ENCODE peak calls at places on chromosomes 5 and 9, in four cellular contexts. Q is HCT116, U is testis, D is endothelial cell of umbilical vein. P is an unnamed sample.

GRCh38 chr5:91651704-91652103 is 268.6 kb upstream of the ARRDC3 start:
- DNase-seq in Q (no peak), U (no peak), D (no peak), P (no peak)

GRCh38 chr5:169956756-169957155 is 23.5 kb downstream of the INSYN2B start:
- DNase-seq in Q (no peak), U (no peak), D (no peak), P (no peak)

GRCh38 chr9:133658442-133659431 is 22.6 kb downstream of the DBH start:
- DNase-seq in Q (peak), U (peak), D (no peak), P (no peak)

GRCh38 chr9:23659346-23660006 is 166.6 kb downstream of the ELAVL2 start:
- DNase-seq in Q (no peak), U (no peak), D (no peak), P (no peak)

GRCh38 chr5:104606258-104606829 is 1043.8 kb upstream of the NUDT12 start:
- DNase-seq in Q (no peak), U (no peak), D (no peak), P (no peak)

GRCh38 chr5:62214701-62215100 is 91.3 kb upstream of the KIF2A start:
- DNase-seq in Q (peak), U (no peak), D (no peak), P (no peak)

GRCh38 chr5:10528827-10529226 is 35.0 kb upstream of the ANKRD33B start:
- DNase-seq in Q (no peak), U (no peak), D (no peak), P (no peak)

GRCh38 chr5:78300464-78301045 is 6.1 kb upstream of the AP3B1 start:
- DNase-seq in Q (peak), U (no peak), D (no peak), P (peak)

GRCh38 chr5:142314129-142314528 is 10.7 kb downstream of the SPRY4 start:
- DNase-seq in Q (no peak), U (no peak), D (no peak), P (no peak)

GRCh38 chr5:94969174-94969573 is 315.7 kb downstream of the MCTP1 start:
- DNase-seq in Q (peak), U (no peak), D (peak), P (peak)

GRCh38 chr9:28598396-28598795 is 1025.1 kb upstream of the C9orf72 start:
- DNase-seq in Q (no peak), U (peak), D (no peak), P (no peak)

GRCh38 chr9:108083796-108084352 is 594.3 kb upstream of the KLF4 start:
- DNase-seq in Q (no peak), U (peak), D (no peak), P (no peak)

GRCh38 chr9:88007291-88007650 is 32.9 kb upstream of the CDK20 start:
- DNase-seq in Q (no peak), U (no peak), D (no peak), P (no peak)

GRCh38 chr9:98215821-98216220 is 23.4 kb upstream of the CORO2A start:
- DNase-seq in Q (no peak), U (peak), D (peak), P (peak)

GRCh38 chr9:131667576-131667975 is 72.3 kb downstream of the RAPGEF1 start:
- DNase-seq in Q (no peak), U (no peak), D (no peak), P (no peak)

GRCh38 chr5:75012748-75013147 is 39.6 kb downstream of the GCNT4 start:
- DNase-seq in Q (no peak), U (no peak), D (no peak), P (no peak)

GRCh38 chr5:139635606-139636206 is 12.4 kb upstream of the CXXC5 start:
- DNase-seq in Q (no peak), U (peak), D (peak), P (peak)

GRCh38 chr5:69138796-69139195 is 28.2 kb upstream of the CCNB1 start:
- DNase-seq in Q (no peak), U (no peak), D (no peak), P (no peak)

GRCh38 chr5:40361378-40361777 is 318.3 kb upstream of the PTGER4 start:
- DNase-seq in Q (no peak), U (no peak), D (no peak), P (no peak)

GRCh38 chr5:135373747-135374515 is 25.1 kb downstream of the MACROH2A1 start:
- DNase-seq in Q (no peak), U (no peak), D (no peak), P (peak)

GRCh38 chr5:78360674-78361225 is 333 bp downstream of the SCAMP1 start:
- DNase-seq in Q (no peak), U (peak), D (no peak), P (peak)

GRCh38 chr9:137221095-137221374 is 1.0 kb downstream of the RNF208 start:
- DNase-seq in Q (no peak), U (no peak), D (no peak), P (no peak)

GRCh38 chr9:16387382-16387781 is 483.1 kb downstream of the BNC2 start:
- DNase-seq in Q (no peak), U (no peak), D (no peak), P (no peak)

GRCh38 chr9:113355197-113355596 is 5.9 kb downstream of the BSPRY start:
- DNase-seq in Q (no peak), U (no peak), D (no peak), P (peak)

GRCh38 chr5:6812800-6813731 is 99.8 kb downstream of the TENT4A start:
- DNase-seq in Q (no peak), U (peak), D (no peak), P (no peak)

GRCh38 chr5:152572812-152573211 is 167.7 kb upstream of the NMUR2 start:
- DNase-seq in Q (no peak), U (no peak), D (no peak), P (no peak)

GRCh38 chr5:148972958-148973357 is 89.9 kb downstream of the SH3TC2 start:
- DNase-seq in Q (peak), U (peak), D (peak), P (no peak)

GRCh38 chr5:14580037-14581034 is 1.3 kb upstream of the OTULINL start:
- DNase-seq in Q (no peak), U (no peak), D (no peak), P (no peak)

GRCh38 chr5:148992265-148992664 is 70.6 kb downstream of the SH3TC2 start:
- DNase-seq in Q (no peak), U (no peak), D (no peak), P (no peak)

GRCh38 chr5:171770153-171770552 is 15.5 kb upstream of the SMIM23 start:
- DNase-seq in Q (no peak), U (no peak), D (no peak), P (no peak)

GRCh38 chr9:76465442-76466298 is 6.7 kb downstream of the GCNT1 start:
- DNase-seq in Q (no peak), U (no peak), D (no peak), P (no peak)

GRCh38 chr5:8984386-8984785 is 561.5 kb downstream of the SEMA5A start:
- DNase-seq in Q (no peak), U (no peak), D (no peak), P (no peak)

GRCh38 chr5:119398713-119399492 is 43.1 kb downstream of the TNFAIP8 start:
- DNase-seq in Q (no peak), U (peak), D (no peak), P (no peak)

GRCh38 chr5:38922199-38922598 is 76.4 kb downstream of the OSMR start:
- DNase-seq in Q (peak), U (peak), D (peak), P (peak)

GRCh38 chr9:136170291-136170901 is 34.5 kb downstream of the LHX3 start:
- DNase-seq in Q (no peak), U (peak), D (no peak), P (peak)

GRCh38 chr9:121842612-121842978 is 191.2 kb downstream of the DAB2IP start:
- DNase-seq in Q (no peak), U (no peak), D (peak), P (no peak)

GRCh38 chr9:133142657-133143592 is 20.8 kb downstream of the GBGT1 start:
- DNase-seq in Q (no peak), U (no peak), D (no peak), P (no peak)

GRCh38 chr5:90967851-90968250 is 409.3 kb downstream of the ADGRV1 start:
- DNase-seq in Q (no peak), U (no peak), D (peak), P (no peak)

GRCh38 chr9:96523429-96523828 is 73.5 kb downstream of the HABP4 start:
- DNase-seq in Q (no peak), U (peak), D (no peak), P (no peak)

GRCh38 chr9:127794001-127794791 is 8.4 kb downstream of the CDK9 start:
- DNase-seq in Q (no peak), U (no peak), D (no peak), P (no peak)
- TF ChIP-seq POLR2A in Q (no peak), U (no peak), D (no peak), P (no peak)

DNA sequence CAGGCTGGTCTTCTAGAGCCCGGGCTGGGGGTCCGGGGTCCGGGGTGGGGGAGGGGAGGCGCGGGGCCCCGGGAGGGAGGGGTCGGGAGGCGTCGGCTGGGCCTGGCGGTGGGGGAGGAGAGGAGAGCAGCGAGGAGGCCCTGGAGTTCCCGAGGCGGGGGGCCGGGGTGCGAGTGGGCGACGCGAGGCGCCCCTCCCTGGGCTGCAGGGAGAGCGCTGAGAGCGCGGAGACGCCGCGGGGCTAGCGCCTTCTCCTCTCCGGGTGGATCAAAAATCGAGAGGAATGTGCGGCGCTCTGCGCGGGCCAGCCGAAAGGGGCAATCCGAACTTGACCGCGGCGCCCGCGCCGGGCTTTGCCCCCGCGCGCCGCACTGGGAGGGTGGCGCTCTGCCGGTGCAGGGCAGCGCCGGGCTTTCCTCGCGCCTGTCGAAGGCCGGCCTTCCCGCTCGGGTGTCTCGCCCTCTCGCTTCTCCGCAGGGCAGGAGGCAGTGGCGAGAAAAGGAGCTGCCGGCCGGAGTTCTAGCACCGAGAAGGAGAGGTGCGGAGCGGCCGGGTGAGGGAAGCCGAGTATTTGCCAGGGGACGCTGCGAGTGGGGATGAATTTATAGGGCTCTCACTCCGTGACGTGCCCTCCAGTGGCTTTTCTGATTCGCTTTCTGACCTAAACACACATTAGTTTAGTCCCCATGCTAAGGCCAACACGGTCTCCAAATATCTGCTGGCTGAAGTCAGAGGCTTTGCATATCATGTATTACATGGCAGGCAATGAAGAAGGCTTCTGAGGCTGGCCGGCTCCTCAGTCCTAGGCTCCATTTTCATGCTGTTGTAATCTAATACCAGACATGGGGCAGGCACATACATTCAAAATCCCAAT is at the start of gene GDNF:
- DNase-seq in Q (no peak), U (peak), D (peak), P (no peak)
- TF ChIP-seq POLR2A in Q (no peak), U (no peak), D (no peak), P (no peak)

GRCh38 chr9:37529111-37529510 is 43.4 kb downstream of the POLR1E start:
- DNase-seq in Q (no peak), U (no peak), D (no peak), P (no peak)
- TF ChIP-seq POLR2A in Q (no peak), U (no peak), D (no peak), P (no peak)

DNA sequence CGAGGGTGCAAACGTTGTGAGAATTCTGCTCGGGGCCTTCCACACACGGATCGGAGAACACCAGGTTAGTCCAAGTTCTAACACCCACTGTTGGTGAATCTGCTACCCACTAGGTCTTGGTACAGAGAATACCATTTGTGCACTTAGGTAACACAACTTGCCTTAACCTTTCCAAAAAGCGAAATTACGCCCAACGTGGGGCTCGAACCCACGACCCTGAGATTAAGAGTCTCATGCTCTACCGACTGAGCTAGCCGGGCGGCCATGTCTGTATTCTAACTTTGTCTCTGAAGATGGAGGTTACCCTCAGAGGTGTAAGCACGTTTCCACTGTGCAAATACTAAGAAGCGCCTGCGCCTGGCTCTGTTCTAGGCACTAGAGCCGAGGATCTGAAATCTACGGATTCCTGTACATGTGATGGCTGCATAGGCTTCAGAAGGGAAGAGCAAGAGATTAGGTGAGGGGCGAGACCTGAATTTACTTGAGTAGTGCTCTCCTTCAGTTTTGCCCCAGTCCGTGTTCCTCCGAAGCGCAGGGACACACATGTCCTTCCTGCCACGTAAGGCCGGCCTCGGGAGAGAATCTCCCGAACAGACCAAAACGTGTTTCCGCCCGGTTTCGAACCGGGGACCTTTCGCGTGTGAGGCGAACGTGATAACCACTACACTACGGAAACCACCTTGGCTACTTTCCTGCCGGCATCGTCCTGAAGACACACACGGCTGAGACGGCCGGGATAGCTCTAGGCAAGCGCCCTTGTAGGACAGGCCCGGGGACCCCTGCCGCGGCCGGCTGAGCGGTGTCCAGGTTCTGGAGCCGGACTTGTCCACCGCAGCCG is 1.1 kb upstream of the TRIM41 start:
- DNase-seq in Q (peak), U (peak), D (peak), P (no peak)
- TF ChIP-seq POLR2A in Q (no peak), U (no peak), D (no peak), P (no peak)

GRCh38 chr9:114382951-114383865 is 4.6 kb downstream of the AKNA start:
- DNase-seq in Q (no peak), U (peak), D (no peak), P (no peak)
- TF ChIP-seq POLR2A in Q (no peak), U (no peak), D (no peak), P (no peak)

GRCh38 chr9:120532475-120532874 is 47.5 kb downstream of the CDK5RAP2 start:
- DNase-seq in Q (peak), U (peak), D (no peak), P (no peak)
- TF ChIP-seq POLR2A in Q (no peak), U (no peak), D (no peak), P (no peak)

P was measured in erythroblast.